ENCODE peak calls at places on chromosomes 16 and 17, in six cellular contexts. P, Q, N, L, Y and J are unnamed samples.

GRCh38 chr17:50693041-50693682 is 14.6 kb downstream of the ANKRD40 start:
- DNase-seq in P (peak), Q (no peak), N (no peak), L (peak), Y (no peak), J (no peak)

GRCh38 chr16:72923757-72924156 is 124.2 kb downstream of the ZFHX3 start:
- DNase-seq in P (no peak), Q (no peak), N (no peak), L (no peak), Y (no peak), J (no peak)

GRCh38 chr16:2663553-2664521 is 18.5 kb upstream of the KCTD5 start:
- DNase-seq in P (no peak), Q (peak), N (no peak), L (no peak), Y (no peak), J (no peak)

GRCh38 chr16:53999841-54000240 is 286.7 kb downstream of the IRX3 start:
- DNase-seq in P (no peak), Q (no peak), N (no peak), L (no peak), Y (no peak), J (no peak)

GRCh38 chr16:13480801-13481200 is 439.2 kb upstream of the ERCC4 start:
- DNase-seq in P (no peak), Q (no peak), N (no peak), L (no peak), Y (no peak), J (no peak)

GRCh38 chr17:74126179-74126900 is 77.1 kb upstream of the RPL38 start:
- DNase-seq in P (no peak), Q (no peak), N (no peak), L (no peak), Y (no peak), J (no peak)

GRCh38 chr16:56401482-56401881 is 23.9 kb downstream of the AMFR start:
- DNase-seq in P (peak), Q (peak), N (no peak), L (peak), Y (no peak), J (peak)

GRCh38 chr17:79760197-79760906 is 17.6 kb upstream of the CBX2 start:
- DNase-seq in P (no peak), Q (no peak), N (no peak), L (peak), Y (no peak), J (no peak)

GRCh38 chr17:67055811-67056745 is 11.7 kb downstream of the CACNG1 start:
- DNase-seq in P (no peak), Q (no peak), N (no peak), L (no peak), Y (no peak), J (peak)

GRCh38 chr17:46819906-46820351 is 1.4 kb upstream of the WNT3 start:
- DNase-seq in P (no peak), Q (no peak), N (no peak), L (no peak), Y (no peak), J (no peak)

GRCh38 chr16:73131153-73131862 is 83.4 kb upstream of the ZFHX3 start:
- DNase-seq in P (no peak), Q (no peak), N (peak), L (no peak), Y (no peak), J (no peak)

GRCh38 chr16:55487048-55487803 is 8.2 kb downstream of the MMP2 start:
- DNase-seq in P (no peak), Q (no peak), N (no peak), L (no peak), Y (no peak), J (no peak)

GRCh38 chr17:19384723-19385391 is 2.1 kb downstream of the MFAP4 start:
- DNase-seq in P (no peak), Q (peak), N (no peak), L (no peak), Y (no peak), J (peak)

GRCh38 chr17:50484341-50485155 is 5.9 kb downstream of the RSAD1 start:
- DNase-seq in P (no peak), Q (no peak), N (no peak), L (no peak), Y (no peak), J (no peak)

GRCh38 chr16:3578610-3579551 is 1.7 kb upstream of the NLRC3 start:
- DNase-seq in P (no peak), Q (no peak), N (no peak), L (no peak), Y (peak), J (peak)

GRCh38 chr17:7956208-7956965 is 24.4 kb downstream of the CNTROB start:
- DNase-seq in P (no peak), Q (no peak), N (peak), L (no peak), Y (no peak), J (no peak)

GRCh38 chr17:79607941-79608728 is 2.7 kb downstream of the RBFOX3 start:
- DNase-seq in P (peak), Q (peak), N (peak), L (no peak), Y (no peak), J (peak)

GRCh38 chr16:55508941-55509920 is at the start of gene LPCAT2:
- DNase-seq in P (peak), Q (peak), N (peak), L (peak), Y (no peak), J (peak)

GRCh38 chr16:66913711-66914110 is 5.0 kb downstream of the CDH16 start:
- DNase-seq in P (no peak), Q (no peak), N (no peak), L (no peak), Y (no peak), J (no peak)

GRCh38 chr16:28304214-28304613 is 11.9 kb downstream of the SBK1 start:
- DNase-seq in P (peak), Q (peak), N (peak), L (peak), Y (no peak), J (peak)

DNA sequence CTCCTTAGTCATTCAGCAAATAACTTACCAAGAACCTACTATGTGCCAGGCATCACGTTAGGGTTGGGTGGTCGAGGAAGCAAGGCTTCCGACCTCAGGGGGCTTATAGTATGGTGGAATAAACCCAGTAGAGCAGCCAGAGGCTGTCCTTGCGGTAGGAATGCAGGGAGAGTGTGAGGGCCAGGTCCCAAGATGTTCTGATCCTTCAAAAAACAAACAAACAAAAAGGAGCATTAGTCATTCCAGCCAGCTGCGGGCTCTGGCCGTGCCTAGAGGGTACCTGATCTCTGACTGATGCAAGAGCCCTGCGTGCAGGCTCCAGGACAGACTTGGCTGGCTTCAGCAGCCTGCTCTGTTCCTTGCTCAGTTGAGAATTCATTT is 18.2 kb downstream of the CYB5D2 start:
- DNase-seq in P (peak), Q (peak), N (peak), L (peak), Y (no peak), J (peak)
- TF ChIP-seq MYC in P (no peak), Q (no peak), N (no peak), L (no peak), Y (no peak), J (no peak)

GRCh38 chr16:16093625-16094332 is 129.5 kb downstream of the ABCC6 start:
- DNase-seq in P (no peak), Q (no peak), N (no peak), L (no peak), Y (no peak), J (no peak)

GRCh38 chr16:16096858-16097213 is 126.5 kb downstream of the ABCC6 start:
- DNase-seq in P (no peak), Q (no peak), N (no peak), L (no peak), Y (no peak), J (no peak)

GRCh38 chr16:16099320-16099719 is 124.0 kb downstream of the ABCC6 start:
- DNase-seq in P (no peak), Q (no peak), N (no peak), L (no peak), Y (no peak), J (no peak)

GRCh38 chr16:16095646-16096045 is 127.6 kb downstream of the ABCC6 start:
- DNase-seq in P (no peak), Q (no peak), N (no peak), L (no peak), Y (no peak), J (no peak)

DNA sequence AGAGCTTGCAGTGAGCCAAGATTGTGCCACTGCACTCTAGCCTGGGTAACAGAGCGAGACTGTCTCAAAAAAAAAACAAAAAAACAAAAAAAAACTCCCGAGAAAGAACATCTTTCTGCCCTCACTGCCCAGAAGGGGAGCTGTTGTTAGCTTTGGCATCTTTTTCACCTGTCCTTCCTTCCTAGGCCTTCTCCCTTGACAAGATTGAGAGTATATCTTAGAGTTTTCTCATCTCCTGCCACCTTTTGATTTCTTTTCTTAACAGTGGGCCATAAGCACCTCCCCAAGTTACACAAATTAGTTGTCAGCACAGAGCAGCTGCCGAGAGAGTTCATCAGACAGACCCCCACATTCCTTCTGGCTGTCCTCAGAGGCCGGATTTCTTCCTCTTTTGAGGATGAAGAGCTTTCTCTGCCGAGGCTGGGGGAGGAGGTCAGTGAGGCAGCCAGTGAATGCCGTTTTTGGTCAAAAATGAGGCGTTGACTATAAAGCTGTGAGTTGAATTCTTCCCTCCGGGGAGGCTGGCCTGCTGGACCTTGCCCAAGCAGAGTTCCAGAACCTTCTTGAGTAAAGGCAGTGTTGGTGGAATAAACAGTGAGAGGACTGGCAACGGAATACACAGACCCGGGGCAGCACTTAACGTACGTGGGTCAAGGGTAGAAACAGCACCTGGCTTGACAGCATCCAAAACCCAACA is 127.0 kb downstream of the ABCC6 start:
- DNase-seq in P (no peak), Q (no peak), N (no peak), L (no peak), Y (no peak), J (no peak)
- TF ChIP-seq CTCF in P (no peak), Q (no peak), N (peak), L (no peak), Y (peak), J (no peak)

GRCh38 chr17:29589524-29590260 is at the start of gene GIT1:
- DNase-seq in P (peak), Q (peak), N (peak), L (peak), Y (no peak), J (peak)
- TF ChIP-seq POLR2A in P (peak), Q (no peak), N (peak), L (no peak), Y (peak), J (peak)

DNA sequence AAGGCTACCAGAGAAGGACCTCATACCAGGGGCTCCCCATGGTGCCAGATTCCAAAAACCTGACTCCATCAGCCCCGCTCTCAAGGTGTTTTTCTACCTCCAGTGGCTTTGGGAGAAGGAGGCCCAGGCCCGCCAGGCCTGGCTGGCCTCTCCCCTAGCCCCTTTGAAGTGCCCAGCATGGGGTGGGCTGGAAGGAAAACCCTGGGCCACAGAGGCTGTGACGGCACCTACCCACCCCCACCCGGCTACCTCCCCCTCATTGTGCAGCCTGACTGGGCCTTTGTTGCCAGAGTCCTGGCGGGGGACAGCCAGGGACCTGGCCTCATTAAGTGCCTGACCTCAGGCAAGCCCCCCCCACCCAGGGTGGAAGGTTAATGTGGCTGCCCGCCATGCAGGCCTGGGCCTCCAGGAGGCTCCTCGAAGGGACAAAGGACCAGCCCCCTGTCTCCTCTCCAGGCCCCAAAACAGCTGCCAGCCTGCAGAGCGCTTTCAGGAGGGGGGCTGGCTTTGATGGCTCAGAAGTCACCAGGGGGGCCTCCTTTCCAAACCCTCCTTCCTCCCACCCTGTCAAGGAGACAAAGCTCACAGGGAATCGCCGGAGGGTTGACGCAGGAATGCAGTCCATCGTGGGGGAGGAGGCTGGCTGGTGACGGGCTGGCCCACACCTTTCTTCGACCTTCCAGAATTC is 159.4 kb downstream of the ZNF423 start:
- DNase-seq in P (no peak), Q (no peak), N (no peak), L (no peak), Y (no peak), J (no peak)
- TF ChIP-seq MYC in P (no peak), Q (no peak), N (no peak), L (no peak), Y (no peak), J (no peak)

GRCh38 chr17:63827801-63828221 is 348 bp upstream of the FTSJ3 start:
- DNase-seq in P (no peak), Q (peak), N (no peak), L (no peak), Y (no peak), J (no peak)
- TF ChIP-seq CTCF in P (no peak), Q (no peak), N (no peak), L (no peak), Y (no peak), J (no peak)

GRCh38 chr16:75648265-75649076 is 898 bp downstream of the TERF2IP start:
- DNase-seq in P (peak), Q (peak), N (peak), L (peak), Y (no peak), J (peak)
- TF ChIP-seq POLR2A in P (no peak), Q (no peak), N (peak), L (peak), Y (peak), J (peak)

GRCh38 chr17:28885951-28886350 is 11.6 kb downstream of the FLOT2 start:
- DNase-seq in P (no peak), Q (no peak), N (no peak), L (no peak), Y (no peak), J (no peak)

GRCh38 chr17:28891201-28891600 is 6.3 kb downstream of the FLOT2 start:
- DNase-seq in P (no peak), Q (no peak), N (peak), L (no peak), Y (no peak), J (no peak)

GRCh38 chr17:28887871-28888471 is 9.6 kb downstream of the FLOT2 start:
- DNase-seq in P (no peak), Q (no peak), N (no peak), L (no peak), Y (no peak), J (no peak)

GRCh38 chr17:28889996-28890395 is 7.5 kb downstream of the FLOT2 start:
- DNase-seq in P (no peak), Q (no peak), N (peak), L (no peak), Y (no peak), J (peak)

GRCh38 chr17:28888832-28889231 is 8.7 kb downstream of the FLOT2 start:
- DNase-seq in P (no peak), Q (no peak), N (no peak), L (no peak), Y (no peak), J (no peak)
- TF ChIP-seq MYC in P (no peak), Q (no peak), N (no peak), L (no peak), Y (no peak), J (no peak)

GRCh38 chr17:35183332-35183731 is 10.9 kb downstream of the SLC35G3 start:
- DNase-seq in P (no peak), Q (no peak), N (no peak), L (no peak), Y (no peak), J (peak)

GRCh38 chr17:35188111-35188510 is 6.1 kb downstream of the SLC35G3 start:
- DNase-seq in P (no peak), Q (no peak), N (no peak), L (no peak), Y (no peak), J (no peak)

GRCh38 chr17:35187481-35187880 is 6.7 kb downstream of the SLC35G3 start:
- DNase-seq in P (no peak), Q (no peak), N (no peak), L (no peak), Y (no peak), J (no peak)

GRCh38 chr17:35184274-35184673 is 9.9 kb downstream of the SLC35G3 start:
- DNase-seq in P (no peak), Q (no peak), N (no peak), L (no peak), Y (no peak), J (peak)

GRCh38 chr17:35185849-35186248 is 8.3 kb downstream of the SLC35G3 start:
- DNase-seq in P (no peak), Q (no peak), N (no peak), L (no peak), Y (peak), J (peak)
- TF ChIP-seq CTCF in P (no peak), Q (no peak), N (no peak), L (no peak), Y (no peak), J (no peak)

DNA sequence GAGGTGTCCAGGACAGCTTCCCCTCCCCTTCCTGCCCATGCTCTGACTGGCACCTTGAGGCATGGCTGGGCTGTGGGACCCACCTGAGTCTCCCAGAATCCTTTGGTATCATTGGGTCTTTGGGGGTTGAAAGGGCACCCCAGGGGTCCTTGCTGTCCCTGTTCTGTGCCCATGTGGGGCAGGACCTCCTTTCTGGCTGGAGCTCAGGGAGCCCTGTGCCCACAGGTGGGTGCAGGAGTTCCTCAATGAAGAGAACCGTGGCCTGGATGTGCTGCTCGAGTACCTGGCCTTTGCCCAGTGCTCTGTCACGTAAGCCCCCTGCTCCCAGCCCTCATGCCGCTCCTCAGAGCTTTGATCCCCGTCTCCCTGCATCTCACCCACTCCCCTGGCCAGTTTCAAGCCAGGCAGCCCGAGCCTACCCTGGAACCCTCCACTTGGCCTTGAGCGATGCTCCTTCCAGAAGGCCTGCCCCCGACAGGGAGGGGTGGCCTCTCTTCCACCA is 11.8 kb downstream of the FMNL1 start:
- DNase-seq in P (peak), Q (no peak), N (no peak), L (no peak), Y (no peak), J (no peak)
- TF ChIP-seq POLR2A in P (no peak), Q (no peak), N (no peak), L (no peak), Y (no peak), J (no peak)

GRCh38 chr17:13538841-13539411 is 62.8 kb downstream of the HS3ST3A1 start:
- DNase-seq in P (no peak), Q (peak), N (no peak), L (no peak), Y (no peak), J (no peak)

GRCh38 chr17:13537211-13537610 is 64.5 kb downstream of the HS3ST3A1 start:
- DNase-seq in P (no peak), Q (no peak), N (no peak), L (no peak), Y (no peak), J (no peak)

GRCh38 chr17:13540546-13540945 is 61.2 kb downstream of the HS3ST3A1 start:
- DNase-seq in P (no peak), Q (no peak), N (no peak), L (no peak), Y (no peak), J (no peak)

GRCh38 chr17:13539421-13539820 is 62.3 kb downstream of the HS3ST3A1 start:
- DNase-seq in P (no peak), Q (no peak), N (no peak), L (no peak), Y (no peak), J (no peak)

GRCh38 chr17:13537871-13538643 is 63.7 kb downstream of the HS3ST3A1 start:
- DNase-seq in P (no peak), Q (peak), N (no peak), L (no peak), Y (no peak), J (no peak)
- TF ChIP-seq MYC in P (no peak), Q (no peak), N (no peak), L (no peak), Y (no peak), J (no peak)